ENCODE peak calls at places on chromosomes 5 and 9, in nine cellular contexts. One of them, this sample, is unnamed.

GRCh38 chr5:14263700-14264099 is 120.6 kb downstream of the TRIO start:
- DNase-seq in A549: no peak
- DNase-seq in fibroblast of the aortic adventitia: no peak
- DNase-seq in adrenal gland: no peak
- DNase-seq in AG10803: no peak
- DNase-seq in cardiac muscle cell: no peak
- DNase-seq in fibroblast of mammary gland: no peak
- DNase-seq in esophagus muscularis mucosa: no peak
- DNase-seq in fibroblast of pulmonary artery: no peak
- DNase-seq in this sample: no peak

GRCh38 chr5:145856285-145856818 is 16.5 kb downstream of the GRXCR2 start:
- DNase-seq in A549: no peak
- DNase-seq in fibroblast of the aortic adventitia: peak
- DNase-seq in adrenal gland: peak
- DNase-seq in AG10803: peak
- DNase-seq in cardiac muscle cell: peak
- DNase-seq in fibroblast of mammary gland: peak
- DNase-seq in esophagus muscularis mucosa: no peak
- DNase-seq in fibroblast of pulmonary artery: peak
- DNase-seq in this sample: peak

GRCh38 chr5:155850411-155850810 is 476.6 kb upstream of the SGCD start:
- DNase-seq in A549: no peak
- DNase-seq in fibroblast of the aortic adventitia: no peak
- DNase-seq in adrenal gland: no peak
- DNase-seq in AG10803: no peak
- DNase-seq in cardiac muscle cell: no peak
- DNase-seq in fibroblast of mammary gland: no peak
- DNase-seq in esophagus muscularis mucosa: no peak
- DNase-seq in fibroblast of pulmonary artery: no peak
- DNase-seq in this sample: no peak

GRCh38 chr5:147017191-147017590 is 138.6 kb upstream of the PPP2R2B start:
- DNase-seq in A549: no peak
- DNase-seq in fibroblast of the aortic adventitia: no peak
- DNase-seq in adrenal gland: no peak
- DNase-seq in AG10803: no peak
- DNase-seq in cardiac muscle cell: no peak
- DNase-seq in fibroblast of mammary gland: no peak
- DNase-seq in esophagus muscularis mucosa: no peak
- DNase-seq in fibroblast of pulmonary artery: no peak
- DNase-seq in this sample: no peak

GRCh38 chr9:21689851-21690250 is 112.6 kb upstream of the MTAP start:
- DNase-seq in A549: no peak
- DNase-seq in fibroblast of the aortic adventitia: no peak
- DNase-seq in adrenal gland: no peak
- DNase-seq in AG10803: no peak
- DNase-seq in cardiac muscle cell: no peak
- DNase-seq in fibroblast of mammary gland: peak
- DNase-seq in esophagus muscularis mucosa: no peak
- DNase-seq in fibroblast of pulmonary artery: no peak
- DNase-seq in this sample: peak

GRCh38 chr5:58751222-58751621 is 168.3 kb downstream of the RAB3C start:
- DNase-seq in A549: peak
- DNase-seq in fibroblast of the aortic adventitia: peak
- DNase-seq in adrenal gland: peak
- DNase-seq in AG10803: no peak
- DNase-seq in cardiac muscle cell: no peak
- DNase-seq in fibroblast of mammary gland: peak
- DNase-seq in esophagus muscularis mucosa: no peak
- DNase-seq in fibroblast of pulmonary artery: peak
- DNase-seq in this sample: peak

GRCh38 chr5:31531543-31531887 is 378 bp downstream of the DROSHA start:
- DNase-seq in A549: peak
- DNase-seq in fibroblast of the aortic adventitia: no peak
- DNase-seq in adrenal gland: peak
- DNase-seq in AG10803: peak
- DNase-seq in cardiac muscle cell: peak
- DNase-seq in fibroblast of mammary gland: peak
- DNase-seq in esophagus muscularis mucosa: no peak
- DNase-seq in fibroblast of pulmonary artery: peak
- DNase-seq in this sample: peak

GRCh38 chr5:28165116-28165515 is 1126.7 kb upstream of the CDH9 start:
- DNase-seq in A549: no peak
- DNase-seq in fibroblast of the aortic adventitia: peak
- DNase-seq in adrenal gland: no peak
- DNase-seq in AG10803: no peak
- DNase-seq in cardiac muscle cell: no peak
- DNase-seq in fibroblast of mammary gland: peak
- DNase-seq in esophagus muscularis mucosa: no peak
- DNase-seq in fibroblast of pulmonary artery: peak
- DNase-seq in this sample: peak

DNA sequence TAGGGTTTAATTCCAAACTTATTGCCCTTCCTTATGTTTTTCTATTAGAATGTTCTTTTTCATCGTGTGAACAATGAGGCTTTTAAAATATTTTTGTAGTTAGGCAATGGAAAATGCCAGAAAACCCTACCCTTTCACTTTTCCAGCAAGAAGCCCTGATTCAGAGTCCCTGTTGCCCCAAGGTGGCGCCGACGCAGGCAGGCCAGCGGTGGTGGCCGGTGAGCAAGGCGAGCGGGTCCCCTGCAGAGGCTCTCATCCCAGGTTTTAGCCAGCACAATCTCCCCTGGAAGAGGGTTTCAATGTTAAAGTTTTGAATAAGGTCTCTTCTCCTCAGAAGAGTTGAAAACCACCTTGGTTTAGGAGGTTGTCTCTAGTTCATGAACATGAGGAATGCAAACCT is 40.8 kb upstream of the CKMT2 start:
- DNase-seq in A549: no peak
- DNase-seq in fibroblast of the aortic adventitia: no peak
- DNase-seq in adrenal gland: no peak
- DNase-seq in AG10803: no peak
- DNase-seq in cardiac muscle cell: no peak
- DNase-seq in fibroblast of mammary gland: no peak
- DNase-seq in esophagus muscularis mucosa: no peak
- DNase-seq in fibroblast of pulmonary artery: no peak
- DNase-seq in this sample: no peak
- TF ChIP-seq CTCF in A549: no peak
- TF ChIP-seq CTCF in fibroblast of the aortic adventitia: no peak
- TF ChIP-seq CTCF in adrenal gland: no peak
- TF ChIP-seq CTCF in AG10803: no peak
- TF ChIP-seq CTCF in cardiac muscle cell: no peak
- TF ChIP-seq CTCF in fibroblast of mammary gland: no peak
- TF ChIP-seq CTCF in esophagus muscularis mucosa: no peak
- TF ChIP-seq CTCF in fibroblast of pulmonary artery: no peak
- TF ChIP-seq CTCF in this sample: peak

GRCh38 chr5:139299477-139299876 is 5.9 kb downstream of the MATR3 start:
- DNase-seq in A549: no peak
- DNase-seq in fibroblast of the aortic adventitia: no peak
- DNase-seq in adrenal gland: no peak
- DNase-seq in AG10803: no peak
- DNase-seq in cardiac muscle cell: no peak
- DNase-seq in fibroblast of mammary gland: no peak
- DNase-seq in esophagus muscularis mucosa: no peak
- DNase-seq in fibroblast of pulmonary artery: no peak
- DNase-seq in this sample: no peak

GRCh38 chr5:139297439-139298133 is 4.0 kb downstream of the MATR3 start:
- DNase-seq in A549: no peak
- DNase-seq in fibroblast of the aortic adventitia: no peak
- DNase-seq in adrenal gland: no peak
- DNase-seq in AG10803: no peak
- DNase-seq in cardiac muscle cell: no peak
- DNase-seq in fibroblast of mammary gland: no peak
- DNase-seq in esophagus muscularis mucosa: no peak
- DNase-seq in fibroblast of pulmonary artery: no peak
- DNase-seq in this sample: no peak

GRCh38 chr5:139296862-139297326 is 3.4 kb downstream of the MATR3 start:
- DNase-seq in A549: no peak
- DNase-seq in fibroblast of the aortic adventitia: no peak
- DNase-seq in adrenal gland: no peak
- DNase-seq in AG10803: no peak
- DNase-seq in cardiac muscle cell: no peak
- DNase-seq in fibroblast of mammary gland: no peak
- DNase-seq in esophagus muscularis mucosa: peak
- DNase-seq in fibroblast of pulmonary artery: no peak
- DNase-seq in this sample: no peak

GRCh38 chr5:139296198-139296597 is 2.7 kb downstream of the MATR3 start:
- DNase-seq in A549: no peak
- DNase-seq in fibroblast of the aortic adventitia: no peak
- DNase-seq in adrenal gland: no peak
- DNase-seq in AG10803: no peak
- DNase-seq in cardiac muscle cell: no peak
- DNase-seq in fibroblast of mammary gland: no peak
- DNase-seq in esophagus muscularis mucosa: no peak
- DNase-seq in fibroblast of pulmonary artery: no peak
- DNase-seq in this sample: no peak

DNA sequence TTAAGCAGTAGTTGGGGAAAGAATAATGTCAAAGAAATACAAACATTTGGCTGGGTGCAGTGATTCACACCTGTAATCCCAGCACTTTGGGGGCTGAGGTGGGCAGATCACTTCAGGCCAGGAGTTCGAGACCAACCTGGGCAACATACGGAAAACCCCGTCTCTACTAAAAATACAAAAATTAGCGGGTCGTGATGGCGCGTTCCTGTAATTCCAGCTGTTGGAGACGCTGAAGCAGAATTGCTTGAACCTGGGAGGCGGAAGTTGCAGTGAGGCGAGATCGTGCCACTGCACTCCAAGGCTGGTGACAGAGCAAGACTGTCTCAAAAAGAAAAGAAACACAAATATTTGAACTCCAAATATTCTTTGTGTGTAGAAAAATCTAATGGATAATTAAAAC is 4.7 kb downstream of the MATR3 start:
- DNase-seq in A549: no peak
- DNase-seq in fibroblast of the aortic adventitia: no peak
- DNase-seq in adrenal gland: no peak
- DNase-seq in AG10803: no peak
- DNase-seq in cardiac muscle cell: no peak
- DNase-seq in fibroblast of mammary gland: no peak
- DNase-seq in esophagus muscularis mucosa: no peak
- DNase-seq in fibroblast of pulmonary artery: no peak
- DNase-seq in this sample: no peak
- H3K4me3 ChIP-seq in A549: no peak
- H3K4me3 ChIP-seq in fibroblast of the aortic adventitia: no peak
- H3K4me3 ChIP-seq in adrenal gland: no peak
- H3K4me3 ChIP-seq in AG10803: no peak
- H3K4me3 ChIP-seq in cardiac muscle cell: no peak
- H3K4me3 ChIP-seq in fibroblast of mammary gland: no peak
- H3K4me3 ChIP-seq in esophagus muscularis mucosa: no peak
- H3K4me3 ChIP-seq in fibroblast of pulmonary artery: no peak
- H3K4me3 ChIP-seq in this sample: no peak

DNA sequence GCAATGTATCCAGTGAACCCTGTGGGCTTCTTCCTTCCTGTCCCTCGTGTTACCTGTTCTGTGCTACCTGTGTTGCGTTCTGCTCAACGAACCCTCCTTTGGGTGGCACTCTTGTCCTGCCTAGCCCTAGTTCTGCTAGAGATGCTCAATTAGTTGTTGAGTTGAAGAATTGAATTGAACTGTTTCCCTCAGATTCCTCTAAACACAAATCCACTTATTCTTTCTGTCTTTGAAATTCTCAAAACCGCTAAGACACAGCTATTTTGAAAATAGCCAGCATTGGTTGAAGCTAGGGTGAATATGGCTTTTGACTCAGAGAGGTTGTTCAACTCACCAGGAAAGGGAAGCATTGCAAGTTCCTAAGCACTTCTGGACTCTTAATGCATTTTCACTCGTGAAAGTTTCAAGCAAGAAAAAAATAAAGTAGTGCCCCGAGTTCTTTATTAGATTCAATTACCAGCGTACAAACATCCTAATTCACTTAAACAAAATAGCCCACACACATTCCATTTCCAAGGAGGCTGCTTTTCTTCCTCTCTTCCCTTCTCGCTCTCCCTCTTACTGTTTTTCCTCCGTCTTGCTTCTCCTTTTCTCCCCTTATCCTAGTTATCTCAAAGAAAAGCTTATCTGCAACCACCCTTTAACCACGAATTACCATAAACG is 648 bp upstream of the ITGA1 start:
- DNase-seq in A549: peak
- DNase-seq in fibroblast of the aortic adventitia: peak
- DNase-seq in adrenal gland: no peak
- DNase-seq in AG10803: no peak
- DNase-seq in cardiac muscle cell: no peak
- DNase-seq in fibroblast of mammary gland: peak
- DNase-seq in esophagus muscularis mucosa: no peak
- DNase-seq in fibroblast of pulmonary artery: no peak
- DNase-seq in this sample: peak
- TF ChIP-seq CTCF in A549: peak
- TF ChIP-seq CTCF in fibroblast of the aortic adventitia: peak
- TF ChIP-seq CTCF in adrenal gland: no peak
- TF ChIP-seq CTCF in AG10803: peak
- TF ChIP-seq CTCF in cardiac muscle cell: peak
- TF ChIP-seq CTCF in fibroblast of mammary gland: peak
- TF ChIP-seq CTCF in esophagus muscularis mucosa: peak
- TF ChIP-seq CTCF in fibroblast of pulmonary artery: peak
- TF ChIP-seq CTCF in this sample: peak

GRCh38 chr9:131292937-131293336 is 3.4 kb downstream of the PLPP7 start:
- DNase-seq in A549: no peak
- DNase-seq in fibroblast of the aortic adventitia: no peak
- DNase-seq in adrenal gland: no peak
- DNase-seq in AG10803: no peak
- DNase-seq in cardiac muscle cell: no peak
- DNase-seq in fibroblast of mammary gland: no peak
- DNase-seq in esophagus muscularis mucosa: no peak
- DNase-seq in fibroblast of pulmonary artery: no peak
- DNase-seq in this sample: no peak

GRCh38 chr9:131289301-131290038 is at the start of gene PLPP7:
- DNase-seq in A549: no peak
- DNase-seq in fibroblast of the aortic adventitia: peak
- DNase-seq in adrenal gland: peak
- DNase-seq in AG10803: peak
- DNase-seq in cardiac muscle cell: peak
- DNase-seq in fibroblast of mammary gland: peak
- DNase-seq in esophagus muscularis mucosa: no peak
- DNase-seq in fibroblast of pulmonary artery: peak
- DNase-seq in this sample: peak

GRCh38 chr9:131290039-131290766 is 680 bp downstream of the PLPP7 start:
- DNase-seq in A549: no peak
- DNase-seq in fibroblast of the aortic adventitia: peak
- DNase-seq in adrenal gland: peak
- DNase-seq in AG10803: peak
- DNase-seq in cardiac muscle cell: no peak
- DNase-seq in fibroblast of mammary gland: no peak
- DNase-seq in esophagus muscularis mucosa: no peak
- DNase-seq in fibroblast of pulmonary artery: no peak
- DNase-seq in this sample: no peak

GRCh38 chr9:131290767-131291370 is 1.3 kb downstream of the PLPP7 start:
- DNase-seq in A549: no peak
- DNase-seq in fibroblast of the aortic adventitia: no peak
- DNase-seq in adrenal gland: no peak
- DNase-seq in AG10803: no peak
- DNase-seq in cardiac muscle cell: no peak
- DNase-seq in fibroblast of mammary gland: no peak
- DNase-seq in esophagus muscularis mucosa: no peak
- DNase-seq in fibroblast of pulmonary artery: no peak
- DNase-seq in this sample: no peak

DNA sequence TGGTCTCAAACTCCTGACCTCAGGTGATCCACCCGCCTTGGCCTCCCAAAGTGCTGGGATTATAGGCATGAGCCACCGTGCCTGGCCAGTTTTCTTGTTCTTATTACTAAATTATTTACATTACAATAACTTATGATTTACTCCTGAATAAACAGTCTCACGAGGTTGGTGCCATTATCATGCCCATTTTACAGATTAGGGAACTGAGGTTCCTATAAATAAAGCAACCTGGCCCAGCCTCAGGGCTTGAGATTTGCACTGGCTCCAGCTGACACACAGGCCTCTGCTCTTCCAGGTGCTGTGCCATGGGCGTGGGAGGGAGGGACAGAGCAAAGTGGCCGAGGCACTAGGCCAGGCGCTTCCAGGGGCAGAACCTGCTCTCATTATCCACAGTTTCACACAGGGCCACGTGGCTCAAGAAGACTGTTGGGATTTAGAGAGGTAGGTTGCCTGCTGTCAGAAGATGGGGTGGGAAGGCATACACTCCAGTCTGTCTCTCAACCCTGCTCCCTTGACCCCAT is 2.3 kb downstream of the PLPP7 start:
- DNase-seq in A549: no peak
- DNase-seq in fibroblast of the aortic adventitia: no peak
- DNase-seq in adrenal gland: no peak
- DNase-seq in AG10803: no peak
- DNase-seq in cardiac muscle cell: no peak
- DNase-seq in fibroblast of mammary gland: no peak
- DNase-seq in esophagus muscularis mucosa: no peak
- DNase-seq in fibroblast of pulmonary artery: no peak
- DNase-seq in this sample: no peak
- H3K4me3 ChIP-seq in A549: no peak
- H3K4me3 ChIP-seq in fibroblast of the aortic adventitia: no peak
- H3K4me3 ChIP-seq in adrenal gland: no peak
- H3K4me3 ChIP-seq in AG10803: no peak
- H3K4me3 ChIP-seq in cardiac muscle cell: no peak
- H3K4me3 ChIP-seq in fibroblast of mammary gland: no peak
- H3K4me3 ChIP-seq in esophagus muscularis mucosa: no peak
- H3K4me3 ChIP-seq in fibroblast of pulmonary artery: no peak
- H3K4me3 ChIP-seq in this sample: no peak